ENCODE peak calls at places on chromosomes 7 and 10, in five cellular contexts. M is PC-3, C is endothelial cell, J is H1, Z is ovary. Y is an unnamed sample.
A peak's percentile ranks its signal among the peaks of the same experiment; 100 is the strongest.

GRCh38 chr7:70457477-70458194 is 674.3 kb upstream of the GALNT17 start:
- DNase-seq in M (no peak), C (no peak), J (no peak), Z (no peak), Y (no peak)

GRCh38 chr10:95864906-95865813 is 42.6 kb upstream of the CC2D2B start:
- DNase-seq in M (peak; percentile 56), C (peak; percentile 49), J (no peak), Z (peak; percentile 16), Y (peak; percentile 65)

GRCh38 chr7:105759670-105760548 is 116.5 kb downstream of the ATXN7L1 start:
- DNase-seq in M (peak; percentile 85), C (peak; percentile 28), J (no peak), Z (peak; percentile 73), Y (no peak)

GRCh38 chr10:132592790-132593788 is 55.5 kb downstream of the INPP5A start:
- DNase-seq in M (no peak), C (no peak), J (no peak), Z (no peak), Y (peak; percentile 88)

GRCh38 chr7:42269161-42269560 is 32.2 kb upstream of the GLI3 start:
- DNase-seq in M (no peak), C (no peak), J (no peak), Z (no peak), Y (no peak)

GRCh38 chr7:40604601-40605438 is 470.0 kb downstream of the SUGCT start:
- DNase-seq in M (no peak), C (peak; percentile 65), J (peak; percentile 51), Z (no peak), Y (peak; percentile 30)

GRCh38 chr7:70849580-70850235 is 282.2 kb upstream of the GALNT17 start:
- DNase-seq in M (no peak), C (no peak), J (no peak), Z (no peak), Y (no peak)

GRCh38 chr10:67553266-67553665 is 142.7 kb downstream of the CTNNA3 start:
- DNase-seq in M (no peak), C (no peak), J (no peak), Z (no peak), Y (no peak)

GRCh38 chr10:2150315-2150714 is 413.0 kb upstream of the ADARB2 start:
- DNase-seq in M (no peak), C (no peak), J (no peak), Z (no peak), Y (no peak)

GRCh38 chr10:78846770-78847169 is 222.0 kb upstream of the ZMIZ1 start:
- DNase-seq in M (no peak), C (no peak), J (no peak), Z (no peak), Y (no peak)

GRCh38 chr10:88843171-88843570 is 8.5 kb downstream of the ANKRD22 start:
- DNase-seq in M (no peak), C (no peak), J (no peak), Z (no peak), Y (no peak)

GRCh38 chr7:22060197-22060596 is 114.5 kb upstream of the CDCA7L start:
- DNase-seq in M (no peak), C (no peak), J (no peak), Z (no peak), Y (no peak)

GRCh38 chr7:108367946-108368345 is 88.3 kb downstream of the NRCAM start:
- DNase-seq in M (no peak), C (no peak), J (no peak), Z (no peak), Y (no peak)

GRCh38 chr7:69245646-69246045 is 352.6 kb upstream of the AUTS2 start:
- DNase-seq in M (no peak), C (peak; percentile 7), J (no peak), Z (no peak), Y (no peak)

GRCh38 chr10:114143160-114143559 is 30.8 kb downstream of the CCDC186 start:
- DNase-seq in M (no peak), C (no peak), J (no peak), Z (no peak), Y (no peak)

GRCh38 chr10:80280071-80280800 is 9.2 kb downstream of the MAT1A start:
- DNase-seq in M (no peak), C (no peak), J (no peak), Z (no peak), Y (no peak)

GRCh38 chr10:63083904-63084689 is 49.0 kb upstream of the NRBF2 start:
- DNase-seq in M (peak; percentile 99), C (peak; percentile 23), J (peak; percentile 19), Z (peak; percentile 70), Y (peak; percentile 68)

GRCh38 chr10:52644678-52645434 is 127.7 kb downstream of the MBL2 start:
- DNase-seq in M (peak; percentile 97), C (peak; percentile 47), J (no peak), Z (no peak), Y (peak; percentile 27)

GRCh38 chr10:100328198-100328597 is 1.8 kb downstream of the PKD2L1 start:
- DNase-seq in M (no peak), C (no peak), J (no peak), Z (no peak), Y (no peak)

GRCh38 chr7:136267822-136268221 is 290.7 kb upstream of the MTPN start:
- DNase-seq in M (no peak), C (no peak), J (no peak), Z (no peak), Y (no peak)

GRCh38 chr10:111885919-111886318 is 297.6 kb downstream of the GPAM start:
- DNase-seq in M (no peak), C (no peak), J (no peak), Z (no peak), Y (no peak)

GRCh38 chr10:73884017-73884416 is 9.7 kb upstream of the CAMK2G start:
- DNase-seq in M (no peak), C (no peak), J (no peak), Z (no peak), Y (no peak)

GRCh38 chr7:37377231-37377630 is 71.4 kb downstream of the ELMO1 start:
- DNase-seq in M (no peak), C (no peak), J (no peak), Z (no peak), Y (no peak)

GRCh38 chr10:125692932-125693847 is 10.2 kb upstream of the TEX36 start:
- DNase-seq in M (no peak), C (no peak), J (no peak), Z (no peak), Y (no peak)

GRCh38 chr10:117005454-117006055 is 568 bp upstream of the SHTN1 start:
- DNase-seq in M (peak; percentile 7), C (peak; percentile 30), J (no peak), Z (peak; percentile 28), Y (peak; percentile 34)
- TF ChIP-seq CTCF in M (no peak), C (no peak), J (peak; percentile 28), Z (no peak), Y (no peak)

GRCh38 chr7:159028456-159029401 is 115.9 kb downstream of the VIPR2 start:
- DNase-seq in M (no peak), C (no peak), J (no peak), Z (peak; percentile 29), Y (no peak)

GRCh38 chr7:159031135-159031701 is 113.4 kb downstream of the VIPR2 start:
- DNase-seq in M (no peak), C (peak; percentile 26), J (no peak), Z (peak; percentile 68), Y (no peak)

GRCh38 chr7:159032310-159032709 is 112.4 kb downstream of the VIPR2 start:
- DNase-seq in M (no peak), C (peak; percentile 3), J (no peak), Z (peak; percentile 43), Y (no peak)

GRCh38 chr7:159031750-159032149 is 112.9 kb downstream of the VIPR2 start:
- DNase-seq in M (no peak), C (peak; percentile 2), J (no peak), Z (no peak), Y (no peak)

GRCh38 chr7:159030490-159031134 is 114.1 kb downstream of the VIPR2 start:
- DNase-seq in M (no peak), C (peak; percentile 69), J (peak; percentile 27), Z (peak; percentile 83), Y (peak; percentile 65)
- TF ChIP-seq CTCF in M (peak; percentile 14), C (no peak), J (peak; percentile 50), Z (peak; percentile 86), Y (no peak)

GRCh38 chr7:150404172-150404784 is 25.1 kb downstream of the ZNF775 start:
- DNase-seq in M (no peak), C (no peak), J (no peak), Z (no peak), Y (no peak)

GRCh38 chr7:150403376-150404171 is 24.4 kb downstream of the ZNF775 start:
- DNase-seq in M (no peak), C (no peak), J (no peak), Z (peak; percentile 19), Y (no peak)

GRCh38 chr7:150405584-150406310 is 26.6 kb downstream of the ZNF775 start:
- DNase-seq in M (no peak), C (peak; percentile 53), J (no peak), Z (no peak), Y (peak; percentile 61)

GRCh38 chr7:150406311-150406564 is 27.1 kb downstream of the ZNF775 start:
- DNase-seq in M (no peak), C (no peak), J (no peak), Z (peak; percentile 19), Y (no peak)

GRCh38 chr7:150404785-150405583 is 25.9 kb downstream of the ZNF775 start:
- DNase-seq in M (peak; percentile 73), C (peak; percentile 89), J (no peak), Z (peak; percentile 91), Y (peak; percentile 92)
- TF ChIP-seq CTCF in M (peak; percentile 42), C (peak; percentile 24), J (peak; percentile 5), Z (no peak), Y (peak; percentile 55)

GRCh38 chr10:92594194-92594593 is 1.3 kb downstream of the KIF11 start:
- DNase-seq in M (peak; percentile 11), C (no peak), J (no peak), Z (no peak), Y (no peak)

GRCh38 chr10:92592761-92593552 is at the start of gene KIF11:
- DNase-seq in M (peak; percentile 93), C (peak; percentile 94), J (peak; percentile 80), Z (peak; percentile 97), Y (peak; percentile 93)

GRCh38 chr10:92593553-92594046 is 670 bp downstream of the KIF11 start:
- DNase-seq in M (no peak), C (no peak), J (no peak), Z (no peak), Y (no peak)

GRCh38 chr10:92591550-92592140 is 1.3 kb upstream of the KIF11 start:
- DNase-seq in M (peak; percentile 86), C (peak; percentile 85), J (peak; percentile 78), Z (peak; percentile 89), Y (peak; percentile 89)

DNA sequence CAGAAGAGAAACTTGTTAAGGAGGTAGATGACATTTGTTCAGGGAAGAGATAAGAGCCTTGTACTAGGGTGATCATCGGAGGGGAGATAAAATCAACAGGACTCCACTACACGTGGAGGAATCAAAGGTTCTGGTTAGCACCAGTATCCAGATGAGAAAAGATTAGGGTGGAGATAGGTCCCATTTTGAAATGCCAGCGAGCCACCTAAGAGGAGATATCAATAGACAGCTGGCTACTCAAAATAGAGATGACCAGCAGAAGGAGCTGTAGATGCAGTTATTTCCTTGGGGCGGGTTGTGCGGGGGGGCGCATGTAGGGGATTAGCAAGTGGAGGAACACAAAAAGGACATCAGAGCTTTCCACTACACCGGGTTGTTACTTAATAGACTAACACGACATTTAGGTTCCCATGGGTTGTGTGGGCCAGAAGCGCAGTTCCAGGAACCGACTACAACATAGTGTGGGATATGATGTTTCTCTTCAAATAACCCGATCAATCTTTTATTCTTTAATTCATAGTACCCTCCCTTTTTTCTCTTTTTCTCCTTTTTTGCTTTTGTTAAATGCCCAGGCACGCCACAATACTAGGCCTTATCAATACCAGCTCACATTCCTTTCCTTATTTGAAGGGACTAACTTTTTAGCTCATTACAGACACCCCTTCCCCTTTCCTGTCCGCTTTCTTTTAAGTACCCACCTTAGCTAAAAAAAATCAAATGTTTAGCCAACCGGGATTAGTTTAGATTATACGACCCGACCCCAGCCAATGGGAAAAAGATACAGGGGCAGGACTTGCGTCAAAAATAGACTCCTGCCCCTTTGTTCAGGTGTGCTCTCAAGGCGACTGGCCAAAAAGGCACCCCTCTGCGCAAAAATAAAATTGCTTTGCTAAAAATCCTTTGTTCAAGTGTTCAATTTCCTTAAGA is 2.0 kb upstream of the KIF11 start:
- DNase-seq in M (peak; percentile 19), C (peak; percentile 49), J (peak; percentile 27), Z (peak; percentile 48), Y (peak; percentile 64)
- TF ChIP-seq CTCF in M (peak; percentile 36), C (no peak), J (peak; percentile 30), Z (no peak), Y (peak; percentile 31)